ENCODE peak calls at places on chromosomes 2 and 18, in eight cellular contexts. K is H9; H is CD4-positive, alpha-beta T cell; N is endodermal cell; F is progenitor cell of endocrine pancreas; J is esophagus squamous epithelium; G is AG10803; D is heart right ventricle. V is an unnamed sample.

GRCh38 chr2:169173876-169174275 is 104.5 kb downstream of the DHRS9 start:
- DNase-seq in K (no peak), H (no peak), N (no peak), F (no peak), J (no peak), G (no peak), D (peak), V (no peak)

GRCh38 chr18:59311631-59312030 is 6.8 kb downstream of the CPLX4 start:
- DNase-seq in K (no peak), H (no peak), N (peak), F (no peak), J (no peak), G (peak), D (no peak), V (no peak)

GRCh38 chr18:68431111-68431921 is 283.6 kb downstream of the TMX3 start:
- DNase-seq in K (peak), H (no peak), N (peak), F (no peak), J (no peak), G (peak), D (no peak), V (no peak)

GRCh38 chr2:237397072-237397471 is 16.9 kb downstream of the COL6A3 start:
- DNase-seq in K (no peak), H (no peak), N (no peak), F (no peak), J (no peak), G (no peak), D (no peak), V (no peak)

GRCh38 chr18:24370120-24370519 is 27.5 kb downstream of the OSBPL1A start:
- DNase-seq in K (no peak), H (no peak), N (no peak), F (no peak), J (no peak), G (no peak), D (no peak), V (no peak)

GRCh38 chr2:290090-290722 is 2.3 kb upstream of the ALKAL2 start:
- DNase-seq in K (peak), H (peak), N (peak), F (peak), J (no peak), G (peak), D (peak), V (peak)

GRCh38 chr2:208999911-209000310 is 423.9 kb upstream of the MAP2 start:
- DNase-seq in K (no peak), H (no peak), N (no peak), F (no peak), J (no peak), G (no peak), D (no peak), V (no peak)

GRCh38 chr2:12321017-12321641 is 395.6 kb upstream of the TRIB2 start:
- DNase-seq in K (no peak), H (no peak), N (no peak), F (no peak), J (no peak), G (peak), D (peak), V (no peak)

GRCh38 chr2:200588076-200588678 is 2.4 kb downstream of the AOX1 start:
- DNase-seq in K (no peak), H (no peak), N (no peak), F (no peak), J (no peak), G (no peak), D (no peak), V (no peak)

GRCh38 chr2:148932536-148932935 is 57.5 kb downstream of the KIF5C start:
- DNase-seq in K (no peak), H (no peak), N (no peak), F (no peak), J (no peak), G (no peak), D (no peak), V (no peak)

GRCh38 chr2:222353998-222354397 is 55.2 kb upstream of the PAX3 start:
- DNase-seq in K (no peak), H (no peak), N (no peak), F (no peak), J (no peak), G (no peak), D (no peak), V (no peak)

GRCh38 chr2:191246820-191247380 is 1.7 kb downstream of the MYO1B start:
- DNase-seq in K (no peak), H (no peak), N (no peak), F (no peak), J (no peak), G (peak), D (no peak), V (no peak)

GRCh38 chr2:17813742-17814458 is 2.4 kb upstream of the MSGN1 start:
- DNase-seq in K (no peak), H (no peak), N (peak), F (no peak), J (no peak), G (peak), D (peak), V (no peak)

GRCh38 chr2:31523871-31524492 is 56.8 kb downstream of the SRD5A2 start:
- DNase-seq in K (peak), H (peak), N (peak), F (peak), J (no peak), G (peak), D (peak), V (no peak)

GRCh38 chr2:231464576-231465540 is 574 bp upstream of the NCL start:
- DNase-seq in K (peak), H (peak), N (peak), F (peak), J (peak), G (no peak), D (peak), V (peak)

GRCh38 chr2:48018480-48018879 is 112.2 kb upstream of the FBXO11 start:
- DNase-seq in K (no peak), H (no peak), N (no peak), F (no peak), J (no peak), G (no peak), D (no peak), V (no peak)

GRCh38 chr18:59902180-59902992 is 2.6 kb downstream of the PMAIP1 start:
- DNase-seq in K (no peak), H (no peak), N (no peak), F (no peak), J (no peak), G (peak), D (no peak), V (no peak)

GRCh38 chr2:67503066-67503795 is 106.1 kb downstream of the ETAA1 start:
- DNase-seq in K (no peak), H (no peak), N (no peak), F (no peak), J (no peak), G (peak), D (no peak), V (no peak)

GRCh38 chr2:72118951-72119350 is 28.7 kb downstream of the CYP26B1 start:
- DNase-seq in K (no peak), H (no peak), N (no peak), F (no peak), J (no peak), G (no peak), D (no peak), V (no peak)

GRCh38 chr18:54130631-54131030 is 93.8 kb downstream of the MBD2 start:
- DNase-seq in K (no peak), H (no peak), N (no peak), F (no peak), J (no peak), G (no peak), D (no peak), V (no peak)

GRCh38 chr2:163779970-163780597 is 44.3 kb upstream of the FIGN start:
- DNase-seq in K (no peak), H (no peak), N (no peak), F (no peak), J (no peak), G (no peak), D (no peak), V (no peak)

GRCh38 chr2:142140434-142140845 is 9.6 kb upstream of the LRP1B start:
- DNase-seq in K (no peak), H (no peak), N (no peak), F (no peak), J (no peak), G (peak), D (no peak), V (no peak)

GRCh38 chr2:105072039-105072438 is 34.2 kb downstream of the MRPS9 start:
- DNase-seq in K (no peak), H (no peak), N (no peak), F (no peak), J (no peak), G (no peak), D (no peak), V (no peak)

GRCh38 chr2:64212346-64212745 is 68.1 kb upstream of the PELI1 start:
- DNase-seq in K (no peak), H (no peak), N (no peak), F (no peak), J (no peak), G (peak), D (no peak), V (no peak)

GRCh38 chr2:100104718-100105677 is 37.4 kb downstream of the AFF3 start:
- DNase-seq in K (peak), H (peak), N (peak), F (peak), J (no peak), G (peak), D (no peak), V (no peak)

GRCh38 chr18:80245781-80246655 is 1.3 kb downstream of the PARD6G start:
- DNase-seq in K (peak), H (no peak), N (peak), F (peak), J (no peak), G (no peak), D (no peak), V (peak)

GRCh38 chr2:42139141-42139540 is 30.0 kb upstream of the EML4 start:
- DNase-seq in K (no peak), H (no peak), N (no peak), F (no peak), J (no peak), G (peak), D (no peak), V (no peak)

GRCh38 chr2:105175231-105175630 is 66.3 kb upstream of the GPR45 start:
- DNase-seq in K (no peak), H (no peak), N (no peak), F (no peak), J (no peak), G (no peak), D (no peak), V (no peak)

GRCh38 chr2:159613515-159614336 is 2.6 kb downstream of the BAZ2B start:
- DNase-seq in K (no peak), H (no peak), N (no peak), F (no peak), J (no peak), G (peak), D (no peak), V (no peak)

GRCh38 chr2:144403940-144404339 is 116.0 kb downstream of the ZEB2 start:
- DNase-seq in K (no peak), H (no peak), N (no peak), F (no peak), J (no peak), G (peak), D (peak), V (no peak)

GRCh38 chr18:77749189-77749588 is 499.5 kb downstream of the GALR1 start:
- DNase-seq in K (peak), H (no peak), N (peak), F (no peak), J (no peak), G (no peak), D (no peak), V (no peak)

GRCh38 chr2:191401287-191401686 is 156.1 kb downstream of the MYO1B start:
- DNase-seq in K (no peak), H (no peak), N (no peak), F (no peak), J (no peak), G (peak), D (no peak), V (no peak)

GRCh38 chr18:6521804-6522418 is 107.2 kb upstream of the L3MBTL4 start:
- DNase-seq in K (peak), H (no peak), N (peak), F (no peak), J (no peak), G (peak), D (no peak), V (no peak)

GRCh38 chr2:117967981-117968723 is 45.7 kb downstream of the CCDC93 start:
- DNase-seq in K (no peak), H (no peak), N (no peak), F (no peak), J (no peak), G (peak), D (no peak), V (no peak)

GRCh38 chr2:45315881-45316280 is 295.2 kb downstream of the SRBD1 start:
- DNase-seq in K (no peak), H (no peak), N (no peak), F (no peak), J (no peak), G (peak), D (no peak), V (no peak)

GRCh38 chr2:44969936-44970335 is 28.4 kb downstream of the SIX3 start:
- DNase-seq in K (no peak), H (no peak), N (no peak), F (no peak), J (no peak), G (no peak), D (no peak), V (no peak)

GRCh38 chr18:3401669-3402620 is 48.0 kb upstream of the TGIF1 start:
- DNase-seq in K (no peak), H (no peak), N (no peak), F (no peak), J (no peak), G (no peak), D (no peak), V (no peak)

GRCh38 chr18:8366656-8367055 is 242.6 kb upstream of the RAB12 start:
- DNase-seq in K (peak), H (no peak), N (peak), F (no peak), J (no peak), G (no peak), D (no peak), V (no peak)

GRCh38 chr18:8368490-8369217 is 240.6 kb upstream of the RAB12 start:
- DNase-seq in K (no peak), H (no peak), N (no peak), F (no peak), J (no peak), G (no peak), D (no peak), V (no peak)

GRCh38 chr18:8366070-8366469 is 243.2 kb upstream of the RAB12 start:
- DNase-seq in K (no peak), H (no peak), N (peak), F (no peak), J (no peak), G (no peak), D (no peak), V (no peak)

GRCh38 chr18:8365528-8365927 is 243.7 kb upstream of the RAB12 start:
- DNase-seq in K (no peak), H (no peak), N (no peak), F (no peak), J (no peak), G (no peak), D (no peak), V (no peak)

GRCh38 chr18:8367217-8367988 is 241.8 kb upstream of the RAB12 start:
- DNase-seq in K (peak), H (peak), N (peak), F (peak), J (no peak), G (no peak), D (peak), V (peak)
- TF ChIP-seq CTCF in K (peak), H (peak), N (peak), F (peak), J (peak), G (peak), D (peak), V (peak)

GRCh38 chr2:53724511-53724910 is 43.1 kb upstream of the CHAC2 start:
- DNase-seq in K (no peak), H (no peak), N (no peak), F (no peak), J (no peak), G (peak), D (no peak), V (no peak)
- TF ChIP-seq CTCF in K (no peak), H (no peak), N (no peak), F (no peak), J (no peak), G (no peak), D (no peak), V (no peak)

GRCh38 chr2:176650101-176650500 is 380.9 kb downstream of the MTX2 start:
- DNase-seq in K (no peak), H (no peak), N (no peak), F (no peak), J (no peak), G (no peak), D (no peak), V (no peak)
- TF ChIP-seq CTCF in K (peak), H (no peak), N (peak), F (peak), J (no peak), G (peak), D (no peak), V (no peak)

GRCh38 chr18:75858754-75859153 is 431.3 kb upstream of the SMIM21 start:
- DNase-seq in K (no peak), H (no peak), N (no peak), F (no peak), J (no peak), G (no peak), D (no peak), V (no peak)

GRCh38 chr18:75859533-75859932 is 432.0 kb upstream of the SMIM21 start:
- DNase-seq in K (no peak), H (no peak), N (no peak), F (no peak), J (no peak), G (no peak), D (no peak), V (no peak)

GRCh38 chr18:75857558-75857957 is 430.1 kb upstream of the SMIM21 start:
- DNase-seq in K (no peak), H (no peak), N (no peak), F (no peak), J (no peak), G (no peak), D (no peak), V (no peak)

GRCh38 chr18:75854174-75854573 is 426.7 kb upstream of the SMIM21 start:
- DNase-seq in K (peak), H (no peak), N (peak), F (no peak), J (no peak), G (no peak), D (no peak), V (no peak)

GRCh38 chr18:75854808-75855207 is 427.3 kb upstream of the SMIM21 start:
- DNase-seq in K (no peak), H (no peak), N (no peak), F (no peak), J (no peak), G (no peak), D (no peak), V (no peak)
- TF ChIP-seq CTCF in K (no peak), H (no peak), N (no peak), F (no peak), J (no peak), G (no peak), D (no peak), V (no peak)